ENCODE peak calls at places on chromosome 21, in ten cellular contexts. E is A549; A is CD8-positive, alpha-beta T cell; R is body of pancreas; O is brain microvascular endothelial cell; N is prostate gland; H is left ventricle myocardium inferior; C is upper lobe of left lung; F is tibial artery; Q is CD4-positive, alpha-beta T cell. L is an unnamed sample.

GRCh38 chr21:28991861-28992525 is 684 bp downstream of the LTN1 start:
- DNase-seq in E (no peak), A (no peak), R (no peak), O (no peak), N (peak; percentile 10), H (no peak), C (no peak), F (no peak), Q (no peak), L (no peak)

GRCh38 chr21:35581640-35582039 is 478.7 kb downstream of the SETD4 start:
- DNase-seq in E (no peak), A (no peak), R (no peak), O (no peak), N (no peak), H (no peak), C (no peak), F (no peak), Q (no peak), L (no peak)

GRCh38 chr21:40731206-40731605 is 115.8 kb downstream of the DSCAM start:
- DNase-seq in E (no peak), A (no peak), R (no peak), O (no peak), N (no peak), H (no peak), C (no peak), F (no peak), Q (no peak), L (no peak)

GRCh38 chr21:35323947-35324346 is 274.8 kb upstream of the RUNX1 start:
- DNase-seq in E (no peak), A (no peak), R (no peak), O (no peak), N (no peak), H (peak; percentile 44), C (peak; percentile 13), F (peak; percentile 68), Q (no peak), L (no peak)

GRCh38 chr21:28974531-28975227 is 18.0 kb downstream of the LTN1 start:
- DNase-seq in E (no peak), A (no peak), R (no peak), O (no peak), N (no peak), H (no peak), C (no peak), F (no peak), Q (no peak), L (no peak)

GRCh38 chr21:25283720-25284119 is 323.6 kb downstream of the MRPL39 start:
- DNase-seq in E (peak; percentile 1), A (no peak), R (no peak), O (peak; percentile 5), N (no peak), H (no peak), C (no peak), F (no peak), Q (no peak), L (no peak)

GRCh38 chr21:31720330-31720729 is 11.6 kb downstream of the SCAF4 start:
- DNase-seq in E (no peak), A (no peak), R (no peak), O (no peak), N (no peak), H (no peak), C (no peak), F (no peak), Q (no peak), L (no peak)

GRCh38 chr21:37472581-37472980 is 106.0 kb downstream of the DYRK1A start:
- DNase-seq in E (no peak), A (no peak), R (no peak), O (no peak), N (no peak), H (no peak), C (no peak), F (no peak), Q (no peak), L (no peak)

GRCh38 chr21:32776743-32777142 is 5.2 kb upstream of the PAXBP1 start:
- DNase-seq in E (no peak), A (no peak), R (no peak), O (no peak), N (no peak), H (no peak), C (no peak), F (no peak), Q (no peak), L (no peak)

GRCh38 chr21:32779983-32780382 is 8.4 kb upstream of the PAXBP1 start:
- DNase-seq in E (no peak), A (no peak), R (no peak), O (no peak), N (no peak), H (no peak), C (no peak), F (no peak), Q (no peak), L (no peak)

GRCh38 chr21:32772281-32773047 is 909 bp upstream of the PAXBP1 start:
- DNase-seq in E (no peak), A (no peak), R (peak; percentile 37), O (no peak), N (peak; percentile 19), H (no peak), C (no peak), F (no peak), Q (peak; percentile 15), L (peak; percentile 16)

GRCh38 chr21:32782698-32783097 is 11.1 kb upstream of the PAXBP1 start:
- DNase-seq in E (no peak), A (no peak), R (no peak), O (no peak), N (no peak), H (no peak), C (no peak), F (no peak), Q (no peak), L (no peak)

DNA sequence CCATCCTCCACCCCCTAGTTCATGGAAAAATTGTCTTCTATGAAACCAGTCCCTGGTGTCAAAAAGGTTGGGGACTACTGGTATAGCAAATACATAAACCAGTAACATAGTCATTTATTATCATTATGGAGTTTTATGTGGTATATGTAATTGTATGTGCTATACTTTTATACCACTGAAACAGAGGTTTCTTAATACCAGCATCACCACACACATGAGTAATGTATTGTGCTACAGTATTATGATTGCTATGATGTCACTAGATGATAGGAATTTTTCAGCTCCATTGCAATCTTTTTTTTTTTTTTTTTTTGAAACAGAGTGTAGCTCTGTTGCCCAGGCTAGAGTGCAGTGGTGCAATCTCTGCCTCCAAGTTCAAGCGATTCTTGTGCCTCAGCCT is 5.7 kb upstream of the PAXBP1 start:
- DNase-seq in E (no peak), A (no peak), R (no peak), O (no peak), N (no peak), H (no peak), C (no peak), F (no peak), Q (no peak), L (no peak)
- H3K27ac ChIP-seq in E (no peak overlapping the region), A (no peak overlapping the region), R (no peak overlapping the region), O (no peak overlapping the region), N (no peak overlapping the region), H (no peak overlapping the region), C (no peak overlapping the region), F (no peak overlapping the region), Q (no peak overlapping the region), L (no peak overlapping the region)

GRCh38 chr21:39183272-39184049 is at the start of gene PSMG1:
- DNase-seq in E (peak; percentile 93), A (peak; percentile 86), R (peak; percentile 96), O (peak; percentile 90), N (peak; percentile 89), H (peak; percentile 96), C (peak; percentile 100), F (peak; percentile 97), Q (peak; percentile 89), L (peak; percentile 90)

GRCh38 chr21:39182016-39182415 is 1.2 kb downstream of the PSMG1 start:
- DNase-seq in E (no peak), A (no peak), R (no peak), O (no peak), N (no peak), H (no peak), C (no peak), F (no peak), Q (no peak), L (no peak)

GRCh38 chr21:39182484-39183271 is 573 bp downstream of the PSMG1 start:
- DNase-seq in E (peak; percentile 4), A (no peak), R (no peak), O (peak; percentile 17), N (peak; percentile 17), H (no peak), C (no peak), F (peak; percentile 71), Q (no peak), L (no peak)

GRCh38 chr21:39181205-39181818 is 1.9 kb downstream of the PSMG1 start:
- DNase-seq in E (no peak), A (no peak), R (no peak), O (no peak), N (no peak), H (no peak), C (no peak), F (no peak), Q (no peak), L (no peak)

DNA sequence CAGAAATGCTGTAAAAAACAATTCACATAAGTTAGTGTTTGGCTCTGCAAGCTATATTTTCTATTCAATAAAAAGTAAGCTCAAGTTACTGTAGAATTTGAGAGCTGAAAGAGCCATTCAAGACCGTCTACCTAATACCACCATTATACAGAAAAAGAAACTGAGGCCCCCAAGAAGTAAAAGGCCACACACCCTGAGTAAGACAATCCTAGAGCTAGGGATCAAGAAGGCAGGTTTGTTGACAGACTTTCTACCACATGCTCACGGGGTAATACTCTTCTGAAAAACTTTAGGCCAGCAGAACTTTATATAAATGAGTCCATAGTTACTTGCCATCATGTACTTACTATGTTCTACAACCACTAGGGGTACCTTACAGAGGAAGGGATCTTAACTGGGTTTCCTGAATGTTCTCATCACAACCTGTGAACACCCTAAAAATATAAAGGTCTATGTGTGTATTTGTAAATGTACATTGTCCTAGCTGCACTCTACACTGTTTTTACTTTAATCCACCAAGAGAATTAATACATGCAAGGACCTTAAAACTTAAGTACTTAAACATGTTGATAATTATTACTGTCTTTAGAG is 2.7 kb downstream of the PSMG1 start:
- DNase-seq in E (peak; percentile 9), A (no peak), R (no peak), O (no peak), N (no peak), H (no peak), C (no peak), F (no peak), Q (no peak), L (no peak)
- TF ChIP-seq CTCF in E (no peak), A (no peak), R (peak; percentile 4), O (peak; percentile 35), N (no peak), H (no peak), C (no peak), F (no peak), Q (peak; percentile 39), L (no peak)

GRCh38 chr21:41876396-41876795 is 2.7 kb downstream of the PRDM15 start:
- DNase-seq in E (no peak), A (no peak), R (no peak), O (no peak), N (no peak), H (no peak), C (no peak), F (no peak), Q (no peak), L (no peak)

GRCh38 chr21:41876928-41877652 is 2.1 kb downstream of the PRDM15 start:
- DNase-seq in E (no peak), A (no peak), R (no peak), O (no peak), N (no peak), H (no peak), C (no peak), F (no peak), Q (no peak), L (no peak)

GRCh38 chr21:41873426-41873825 is 5.7 kb downstream of the PRDM15 start:
- DNase-seq in E (no peak), A (no peak), R (no peak), O (no peak), N (no peak), H (no peak), C (no peak), F (no peak), Q (no peak), L (no peak)

GRCh38 chr21:41874611-41875010 is 4.5 kb downstream of the PRDM15 start:
- DNase-seq in E (no peak), A (no peak), R (no peak), O (no peak), N (no peak), H (no peak), C (no peak), F (no peak), Q (no peak), L (no peak)

GRCh38 chr21:41875086-41875485 is 4.1 kb downstream of the PRDM15 start:
- DNase-seq in E (no peak), A (no peak), R (no peak), O (no peak), N (no peak), H (no peak), C (no peak), F (no peak), Q (no peak), L (no peak)
- H3K27ac ChIP-seq in E (no peak overlapping the region), A (no peak overlapping the region), R (no peak overlapping the region), O (no peak overlapping the region), N (no peak overlapping the region), H (no peak overlapping the region), C (no peak overlapping the region), F (no peak overlapping the region), Q (no peak overlapping the region), L (no peak overlapping the region)

DNA sequence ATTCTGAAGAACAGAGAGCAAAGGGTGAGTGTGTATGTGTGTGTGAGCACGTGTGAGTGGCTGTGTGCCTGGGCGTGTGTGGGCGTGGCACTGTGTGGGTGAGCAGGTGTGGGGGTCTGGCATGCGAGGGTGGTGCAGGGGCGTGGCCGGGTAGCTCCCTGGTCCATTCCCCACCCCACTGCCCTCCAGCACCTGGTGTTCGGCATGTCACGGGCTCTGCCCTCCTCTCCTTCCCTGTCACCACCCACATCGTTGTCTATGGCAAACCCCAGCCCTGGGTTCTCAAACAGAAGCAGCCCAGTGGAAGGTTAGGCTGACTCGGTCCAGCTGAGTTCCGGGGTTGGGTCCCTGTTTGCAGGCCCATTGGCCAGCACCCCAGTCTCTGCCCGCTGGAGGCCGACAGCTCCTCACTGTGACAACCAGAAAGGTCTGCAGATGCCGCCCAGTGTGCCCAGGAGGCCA is 39.8 kb downstream of the UBE2G2 start:
- DNase-seq in E (no peak), A (no peak), R (no peak), O (no peak), N (no peak), H (no peak), C (peak; percentile 71), F (no peak), Q (no peak), L (no peak)
- TF ChIP-seq CTCF in E (no peak), A (no peak), R (no peak), O (no peak), N (no peak), H (no peak), C (no peak), F (no peak), Q (peak; percentile 13), L (no peak)

L was measured in tibial nerve.